ENCODE peak calls at places on chromosomes 6 and 20, in six cellular contexts. K is fibroblast of lung, D is endothelial cell, N is nephron progenitor cell, B is stomach, E is breast epithelium. J is an unnamed sample.

GRCh38 chr6:87660226-87660886 is 41.7 kb downstream of the AKIRIN2 start:
- DNase-seq in K (peak), D (no peak), N (no peak), B (no peak), E (no peak), J (no peak)

GRCh38 chr6:121263742-121264141 is 70.5 kb downstream of the TBC1D32 start:
- DNase-seq in K (no peak), D (no peak), N (no peak), B (no peak), E (no peak), J (no peak)

GRCh38 chr6:294656-295565 is 2.6 kb downstream of the DUSP22 start:
- DNase-seq in K (no peak), D (no peak), N (no peak), B (no peak), E (no peak), J (no peak)

GRCh38 chr6:121951918-121952379 is 447.5 kb upstream of the HSF2 start:
- DNase-seq in K (peak), D (no peak), N (no peak), B (no peak), E (peak), J (no peak)

GRCh38 chr6:135163440-135163738 is 17.7 kb upstream of the MYB start:
- DNase-seq in K (no peak), D (no peak), N (no peak), B (no peak), E (no peak), J (no peak)

GRCh38 chr6:68677119-68677518 is 42.0 kb downstream of the ADGRB3 start:
- DNase-seq in K (peak), D (no peak), N (no peak), B (no peak), E (no peak), J (no peak)

GRCh38 chr6:136921521-136921935 is 573 bp upstream of the SLC35D3 start:
- DNase-seq in K (no peak), D (peak), N (peak), B (no peak), E (no peak), J (peak)

GRCh38 chr6:44307217-44307616 is 5.9 kb downstream of the AARS2 start:
- DNase-seq in K (no peak), D (no peak), N (no peak), B (no peak), E (no peak), J (no peak)

GRCh38 chr20:17684077-17684888 is 2.2 kb upstream of the RRBP1 start:
- DNase-seq in K (no peak), D (no peak), N (no peak), B (no peak), E (no peak), J (no peak)

GRCh38 chr20:32828029-32828666 is 8.4 kb downstream of the MAPRE1 start:
- DNase-seq in K (peak), D (no peak), N (no peak), B (no peak), E (no peak), J (no peak)

GRCh38 chr20:14992071-14992654 is 654.8 kb upstream of the FLRT3 start:
- DNase-seq in K (peak), D (no peak), N (no peak), B (no peak), E (no peak), J (no peak)

GRCh38 chr20:47310729-47311128 is 45.8 kb downstream of the ZMYND8 start:
- DNase-seq in K (no peak), D (no peak), N (no peak), B (no peak), E (no peak), J (no peak)

GRCh38 chr6:144582939-144583613 is 297.9 kb downstream of the UTRN start:
- DNase-seq in K (no peak), D (peak), N (peak), B (peak), E (peak), J (no peak)

GRCh38 chr20:44092551-44093248 is 94.3 kb downstream of the JPH2 start:
- DNase-seq in K (peak), D (peak), N (no peak), B (no peak), E (no peak), J (peak)

GRCh38 chr6:157460182-157460999 is 79.4 kb downstream of the ZDHHC14 start:
- DNase-seq in K (no peak), D (no peak), N (no peak), B (no peak), E (no peak), J (no peak)

GRCh38 chr6:157459327-157459726 is 78.3 kb downstream of the ZDHHC14 start:
- DNase-seq in K (no peak), D (no peak), N (no peak), B (no peak), E (no peak), J (no peak)

GRCh38 chr6:157462956-157463742 is 82.2 kb downstream of the ZDHHC14 start:
- DNase-seq in K (no peak), D (no peak), N (no peak), B (no peak), E (no peak), J (no peak)

GRCh38 chr6:157457787-157458186 is 76.8 kb downstream of the ZDHHC14 start:
- DNase-seq in K (no peak), D (no peak), N (no peak), B (no peak), E (no peak), J (no peak)

GRCh38 chr6:157461000-157461915 is 80.3 kb downstream of the ZDHHC14 start:
- DNase-seq in K (no peak), D (peak), N (no peak), B (no peak), E (no peak), J (peak)
- TF ChIP-seq CTCF in K (no peak), D (no peak), N (no peak), B (no peak), E (no peak), J (no peak)

DNA sequence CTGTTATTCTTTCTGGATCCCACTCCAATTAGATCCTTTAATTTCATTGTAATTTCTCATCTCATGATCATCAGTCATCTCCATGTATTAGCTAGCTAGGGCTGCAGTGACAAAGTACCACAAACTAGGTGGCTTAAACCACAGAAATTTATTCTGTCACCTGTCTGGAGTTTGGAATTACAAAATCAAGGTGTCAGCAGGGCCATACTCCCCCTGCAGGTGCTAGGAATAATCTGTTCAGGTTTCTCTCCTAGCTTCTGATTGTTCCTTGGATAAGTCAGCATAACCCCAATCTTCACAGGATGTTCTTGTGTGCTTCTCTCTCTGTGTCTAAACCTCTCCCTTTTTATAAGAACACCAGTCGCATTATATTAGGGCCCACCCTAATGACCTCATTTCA is 40.4 kb downstream of the BEND6 start:
- DNase-seq in K (no peak), D (no peak), N (no peak), B (no peak), E (no peak), J (peak)
- TF ChIP-seq CTCF in K (no peak), D (no peak), N (no peak), B (no peak), E (no peak), J (peak)

DNA sequence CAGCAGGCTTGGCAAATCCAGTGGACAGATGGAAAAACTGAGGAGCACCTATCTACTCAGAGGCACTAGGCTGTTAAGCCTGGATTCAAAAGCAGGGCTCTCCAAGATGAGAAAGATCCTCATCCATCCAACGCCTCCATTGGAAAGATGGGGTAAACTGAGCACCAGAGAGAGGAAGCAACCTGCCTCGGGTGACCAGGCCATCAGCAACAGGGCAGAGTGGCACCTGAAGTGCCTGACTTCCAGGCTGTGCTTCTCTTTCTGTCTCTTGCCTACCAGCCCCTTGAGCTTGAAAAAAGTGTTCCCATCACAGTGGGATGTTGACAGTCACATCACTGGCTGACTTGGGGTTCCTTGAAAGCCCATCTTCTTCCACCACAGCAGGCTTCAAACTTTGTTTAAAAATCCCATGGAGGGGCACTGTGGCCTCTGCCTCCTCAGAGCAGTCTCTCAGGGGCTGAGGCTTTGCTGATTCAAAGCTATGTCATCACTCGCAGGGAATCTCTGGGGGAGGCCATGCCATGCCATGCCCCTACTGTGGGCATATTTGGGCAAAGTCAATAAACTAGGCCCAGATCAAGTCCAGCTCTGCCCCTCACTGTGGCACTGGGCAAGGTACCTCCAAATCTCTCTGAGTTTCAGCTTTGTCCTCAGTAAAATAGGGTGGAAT is 44.8 kb upstream of the TGM2 start:
- DNase-seq in K (no peak), D (no peak), N (no peak), B (no peak), E (no peak), J (no peak)
- TF ChIP-seq CTCF in K (no peak), D (no peak), N (no peak), B (no peak), E (no peak), J (no peak)

GRCh38 chr6:71035871-71036270 is 79.0 kb upstream of the B3GAT2 start:
- DNase-seq in K (no peak), D (no peak), N (no peak), B (no peak), E (no peak), J (no peak)
- TF ChIP-seq CTCF in K (no peak), D (no peak), N (no peak), B (no peak), E (no peak), J (no peak)

GRCh38 chr6:63793727-63794126 is 158.1 kb downstream of the PHF3 start:
- DNase-seq in K (no peak), D (no peak), N (no peak), B (no peak), E (no peak), J (no peak)

GRCh38 chr6:63789699-63790098 is 154.1 kb downstream of the PHF3 start:
- DNase-seq in K (no peak), D (no peak), N (no peak), B (no peak), E (no peak), J (no peak)

GRCh38 chr6:63790334-63790733 is 154.7 kb downstream of the PHF3 start:
- DNase-seq in K (no peak), D (no peak), N (no peak), B (no peak), E (no peak), J (no peak)

GRCh38 chr6:63795006-63795405 is 159.4 kb downstream of the PHF3 start:
- DNase-seq in K (no peak), D (no peak), N (no peak), B (no peak), E (no peak), J (no peak)

DNA sequence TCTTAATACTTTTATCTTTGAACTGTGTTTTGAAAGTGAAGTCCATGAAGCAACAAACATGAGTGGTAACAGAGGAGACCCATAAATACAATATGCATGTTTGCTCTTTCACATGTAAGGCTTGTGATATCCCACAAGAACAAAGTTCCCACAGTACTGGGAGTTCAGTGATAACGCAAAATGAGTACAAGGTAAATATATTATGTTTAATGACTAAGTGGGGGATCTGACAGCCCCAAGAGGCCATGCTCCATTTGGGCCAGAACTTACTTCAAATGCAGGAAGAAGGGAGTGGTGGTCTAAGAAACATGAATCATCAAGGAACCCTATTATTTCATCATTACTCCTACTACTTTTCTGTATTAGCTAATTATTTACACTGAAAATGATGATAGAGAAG is 157.2 kb downstream of the PHF3 start:
- DNase-seq in K (no peak), D (no peak), N (no peak), B (no peak), E (no peak), J (no peak)
- TF ChIP-seq CTCF in K (no peak), D (no peak), N (no peak), B (no peak), E (no peak), J (no peak)

J was measured in Calu3.